ENCODE peak calls at places on chromosomes 13 and 19, in eight cellular contexts. E, A, Q, K, Y, X, O and H are unnamed samples.

GRCh38 chr13:109213714-109214113 is 572.7 kb downstream of the IRS2 start:
- DNase-seq in E (no peak), X (no peak), K (no peak), O (no peak), A (no peak), Y (no peak), Q (no peak), H (no peak)

GRCh38 chr13:73777134-73777533 is 357.1 kb downstream of the KLF12 start:
- DNase-seq in E (no peak), K (no peak), O (no peak), Y (no peak), A (no peak), Q (no peak), X (no peak), H (no peak)

GRCh38 chr19:15337202-15337601 is 4.9 kb upstream of the BRD4 start:
- DNase-seq in Y (no peak), A (no peak), X (no peak), K (no peak), Q (no peak), O (no peak), E (no peak), H (no peak)

GRCh38 chr13:44306401-44307192 is 67.0 kb upstream of the SERP2 start:
- DNase-seq in Q (no peak), E (peak), O (no peak), A (peak), X (no peak), Y (no peak), K (peak), H (peak)

GRCh38 chr13:57286511-57287098 is 119.6 kb downstream of the PRR20E start:
- DNase-seq in Q (no peak), Y (no peak), K (no peak), E (no peak), X (no peak), A (no peak), O (no peak), H (no peak)

GRCh38 chr13:39273953-39274352 is 235.7 kb downstream of the NHLRC3 start:
- DNase-seq in K (no peak), O (no peak), Q (no peak), E (no peak), X (no peak), Y (no peak), A (no peak), H (no peak)

GRCh38 chr13:85411608-85412007 is 387.6 kb downstream of the SLITRK6 start:
- DNase-seq in K (no peak), A (no peak), Y (no peak), O (no peak), Q (no peak), X (no peak), E (no peak), H (no peak)

GRCh38 chr13:46885018-46885417 is 11.8 kb downstream of the HTR2A start:
- DNase-seq in Q (no peak), O (no peak), E (no peak), Y (no peak), A (no peak), K (no peak), X (no peak), H (no peak)

GRCh38 chr13:45941261-45941660 is 89.7 kb upstream of the SIAH3 start:
- DNase-seq in K (no peak), X (no peak), E (no peak), O (no peak), Q (no peak), Y (no peak), A (no peak), H (no peak)

GRCh38 chr19:4660181-4660791 is 9.9 kb downstream of the MYDGF start:
- DNase-seq in X (peak), E (no peak), O (no peak), A (peak), Y (no peak), Q (no peak), K (no peak), H (no peak)

GRCh38 chr19:3849787-3850186 is 19.1 kb downstream of the ZFR2 start:
- DNase-seq in K (no peak), Y (no peak), X (peak), A (no peak), E (no peak), O (no peak), Q (no peak), H (no peak)

GRCh38 chr19:9406798-9407352 is 28.5 kb downstream of the ZNF266 start:
- DNase-seq in A (peak), E (peak), K (peak), Y (no peak), X (peak), Q (peak), O (peak), H (peak)

GRCh38 chr19:54532528-54532927 is 29.9 kb downstream of the LAIR2 start:
- DNase-seq in X (no peak), K (no peak), O (no peak), A (no peak), Y (no peak), Q (no peak), E (no peak), H (no peak)

GRCh38 chr13:79311456-79311855 is 94.6 kb downstream of the RBM26 start:
- DNase-seq in X (no peak), E (no peak), Y (no peak), K (no peak), A (no peak), Q (no peak), O (no peak), H (no peak)

GRCh38 chr13:47112900-47113299 is 216.0 kb upstream of the HTR2A start:
- DNase-seq in E (no peak), Q (no peak), Y (no peak), O (no peak), X (no peak), K (no peak), A (no peak), H (no peak)

GRCh38 chr13:101398191-101398590 is 18.1 kb downstream of the NALCN start:
- DNase-seq in O (no peak), Y (no peak), K (no peak), X (no peak), Q (no peak), A (no peak), E (no peak), H (no peak)

GRCh38 chr13:60583196-60583908 is 186.3 kb downstream of the TDRD3 start:
- DNase-seq in Y (no peak), A (no peak), K (no peak), O (no peak), Q (no peak), X (peak), E (no peak), H (no peak)

GRCh38 chr13:42575938-42576337 is 2.0 kb downstream of the TNFSF11 start:
- DNase-seq in Q (no peak), O (no peak), Y (no peak), A (no peak), K (no peak), E (no peak), X (no peak), H (no peak)

GRCh38 chr13:46274094-46274698 is 62.5 kb downstream of the LRRC63 start:
- DNase-seq in X (no peak), K (no peak), E (no peak), A (no peak), O (no peak), Y (no peak), Q (no peak), H (no peak)

GRCh38 chr19:12665281-12665573 is 1.3 kb downstream of the MAN2B1 start:
- DNase-seq in E (no peak), X (no peak), K (peak), Y (no peak), A (no peak), Q (peak), O (no peak), H (peak)

DNA sequence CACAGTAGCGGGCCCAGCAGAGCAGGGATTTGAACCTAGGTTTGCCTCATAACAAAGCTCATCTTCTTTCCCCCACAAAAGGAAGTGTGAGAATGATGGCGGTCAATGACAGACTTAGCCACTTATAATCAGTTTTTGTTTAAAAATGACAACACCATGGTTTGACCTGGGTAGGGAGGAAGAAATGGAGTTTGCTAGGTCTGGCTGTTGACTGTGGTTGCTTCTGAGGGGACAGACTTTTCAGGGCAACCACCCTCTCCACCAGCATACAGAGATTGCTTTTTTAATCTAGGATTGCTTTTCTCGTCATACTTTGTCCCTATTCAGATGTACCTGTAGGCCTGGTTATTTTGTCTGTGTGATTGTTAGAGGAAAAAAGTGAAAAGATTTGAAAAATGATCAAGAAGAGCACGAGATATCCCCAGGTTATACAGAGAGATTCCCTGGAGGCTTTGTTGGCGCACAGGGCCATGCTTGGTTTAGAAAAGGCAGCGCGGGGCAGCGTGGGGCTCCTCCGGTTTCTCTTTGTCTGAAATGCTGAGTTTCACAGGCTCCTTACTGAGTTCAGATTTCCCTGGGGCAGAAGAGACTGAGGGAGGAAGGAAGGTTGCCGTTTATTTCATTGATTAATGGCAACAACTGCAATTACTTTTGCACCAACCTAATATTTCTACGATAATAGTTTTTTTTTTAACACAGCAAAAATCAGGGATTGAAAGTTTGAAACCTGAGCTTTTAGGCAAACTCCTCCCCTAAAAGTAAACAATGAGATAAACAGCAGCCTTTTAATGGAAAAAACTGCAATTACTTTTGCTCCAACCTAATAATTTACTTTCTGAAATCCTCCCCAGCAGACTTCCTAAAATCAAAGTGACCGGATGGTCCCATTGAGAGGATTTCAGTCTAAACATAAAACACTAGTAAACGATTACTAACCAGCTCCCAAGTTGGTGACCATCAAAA is 97.0 kb upstream of the RNF113B start:
- DNase-seq in A (no peak), X (no peak), E (no peak), O (no peak), Q (no peak), Y (no peak), K (no peak), H (no peak)
- H3K27ac ChIP-seq in A (no peak), X (no peak), E (no peak), O (no peak), Q (no peak), Y (no peak), K (no peak), H (no peak)

DNA sequence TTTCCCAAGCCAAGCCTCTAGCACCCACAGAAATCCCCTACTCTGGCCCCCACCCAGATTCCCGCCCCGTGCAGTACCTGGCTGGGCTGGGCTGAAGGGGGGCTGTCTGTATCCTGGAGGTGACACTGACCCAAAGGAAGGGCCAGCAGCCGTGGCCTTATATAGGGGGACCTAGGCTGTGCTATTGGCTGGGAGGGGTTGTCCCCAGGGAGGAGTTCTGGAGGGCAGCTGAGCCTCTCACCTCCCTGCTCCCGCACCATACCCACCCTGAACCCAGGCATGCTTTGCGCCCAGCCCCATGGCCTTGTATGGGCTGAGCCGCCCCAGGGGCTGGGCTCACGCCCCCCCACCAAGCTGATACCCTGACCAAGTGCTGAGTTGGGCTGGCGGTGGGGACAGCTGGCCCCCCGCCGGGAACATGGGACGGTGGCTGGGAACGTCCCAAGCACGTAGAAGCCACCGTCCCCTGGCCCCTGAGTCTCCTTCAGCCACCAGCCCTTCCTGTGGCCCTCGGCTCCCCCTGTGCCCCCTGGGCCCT is at the start of gene CKM:
- DNase-seq in A (no peak), X (no peak), K (no peak), O (no peak), E (peak), Y (no peak), Q (no peak), H (peak)
- H3K27ac ChIP-seq in A (peak), X (no peak), K (no peak), O (no peak), E (peak), Y (no peak), Q (no peak), H (peak)

GRCh38 chr19:28494466-28494865 is 718.5 kb downstream of the UQCRFS1 start:
- DNase-seq in X (no peak), Y (no peak), K (no peak), O (no peak), A (peak), E (no peak), Q (no peak), H (no peak)
- H3K27ac ChIP-seq in X (no peak), Y (no peak), K (no peak), O (no peak), A (no peak), E (no peak), Q (no peak), H (no peak)

GRCh38 chr13:51286135-51287002 is 53.1 kb upstream of the SERPINE3 start:
- DNase-seq in K (peak), Y (peak), O (peak), X (peak), A (peak), E (peak), Q (peak), H (peak)

GRCh38 chr13:51282322-51282721 is 57.2 kb upstream of the SERPINE3 start:
- DNase-seq in K (no peak), E (no peak), A (peak), X (no peak), Q (no peak), O (no peak), Y (no peak), H (peak)

GRCh38 chr13:51280379-51280940 is 58.3 kb downstream of the FAM124A start:
- DNase-seq in A (peak), K (no peak), E (no peak), X (no peak), Y (no peak), O (no peak), Q (no peak), H (no peak)

GRCh38 chr13:51284339-51284738 is 55.2 kb upstream of the SERPINE3 start:
- DNase-seq in O (no peak), A (no peak), X (no peak), E (no peak), Q (no peak), Y (no peak), K (no peak), H (no peak)

DNA sequence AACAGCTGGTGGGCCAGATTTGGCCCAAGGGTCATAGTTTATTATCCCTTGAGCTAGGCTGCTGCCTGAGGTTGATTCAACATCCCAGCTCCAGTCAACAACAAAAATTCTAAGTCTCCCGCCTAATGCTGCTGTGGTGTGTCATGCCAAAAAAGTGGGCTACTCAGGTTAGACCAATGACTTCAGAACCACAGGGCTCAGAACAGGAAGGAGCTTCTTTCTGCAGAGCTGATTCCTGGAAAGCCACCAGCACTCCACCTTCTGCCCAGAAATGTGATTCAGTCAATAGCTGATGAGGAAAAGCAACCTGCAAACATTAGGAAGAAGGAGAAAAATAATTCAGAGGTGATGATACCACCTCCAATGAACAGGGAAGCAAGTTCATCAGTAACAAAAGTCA is 56.1 kb upstream of the SERPINE3 start:
- DNase-seq in X (no peak), K (no peak), Q (no peak), O (no peak), Y (no peak), A (no peak), E (no peak), H (no peak)
- H3K27ac ChIP-seq in X (no peak), K (no peak), Q (no peak), O (no peak), Y (no peak), A (no peak), E (no peak), H (peak)

GRCh38 chr13:93848247-93848646 is 621.6 kb downstream of the GPC6 start:
- DNase-seq in Q (no peak), Y (no peak), X (no peak), A (no peak), K (no peak), E (no peak), O (no peak), H (no peak)
- H3K27ac ChIP-seq in Q (no peak), Y (no peak), X (no peak), A (no peak), K (no peak), E (no peak), O (no peak), H (no peak)

GRCh38 chr13:99198630-99199029 is 2.0 kb upstream of the UBAC2 start:
- DNase-seq in Y (no peak), A (no peak), Q (no peak), X (no peak), O (no peak), E (no peak), K (no peak), H (no peak)
- H3K27ac ChIP-seq in Y (peak), A (no peak), Q (no peak), X (no peak), O (no peak), E (no peak), K (no peak), H (no peak)

GRCh38 chr13:110305949-110306339 is 1.0 kb downstream of the COL4A1 start:
- DNase-seq in E (no peak), X (no peak), K (no peak), O (no peak), Y (no peak), A (peak), Q (no peak), H (no peak)

GRCh38 chr13:110308377-110309158 is 1.5 kb downstream of the COL4A2 start:
- DNase-seq in A (peak), E (no peak), K (peak), Y (no peak), X (no peak), O (no peak), Q (no peak), H (no peak)

GRCh38 chr13:110306340-110306959 is 507 bp downstream of the COL4A1 start:
- DNase-seq in A (peak), X (no peak), Y (no peak), O (no peak), K (no peak), Q (no peak), E (no peak), H (no peak)

GRCh38 chr13:110307697-110308376 is 753 bp downstream of the COL4A2 start:
- DNase-seq in A (peak), Q (no peak), Y (no peak), E (no peak), O (no peak), X (no peak), K (peak), H (no peak)

DNA sequence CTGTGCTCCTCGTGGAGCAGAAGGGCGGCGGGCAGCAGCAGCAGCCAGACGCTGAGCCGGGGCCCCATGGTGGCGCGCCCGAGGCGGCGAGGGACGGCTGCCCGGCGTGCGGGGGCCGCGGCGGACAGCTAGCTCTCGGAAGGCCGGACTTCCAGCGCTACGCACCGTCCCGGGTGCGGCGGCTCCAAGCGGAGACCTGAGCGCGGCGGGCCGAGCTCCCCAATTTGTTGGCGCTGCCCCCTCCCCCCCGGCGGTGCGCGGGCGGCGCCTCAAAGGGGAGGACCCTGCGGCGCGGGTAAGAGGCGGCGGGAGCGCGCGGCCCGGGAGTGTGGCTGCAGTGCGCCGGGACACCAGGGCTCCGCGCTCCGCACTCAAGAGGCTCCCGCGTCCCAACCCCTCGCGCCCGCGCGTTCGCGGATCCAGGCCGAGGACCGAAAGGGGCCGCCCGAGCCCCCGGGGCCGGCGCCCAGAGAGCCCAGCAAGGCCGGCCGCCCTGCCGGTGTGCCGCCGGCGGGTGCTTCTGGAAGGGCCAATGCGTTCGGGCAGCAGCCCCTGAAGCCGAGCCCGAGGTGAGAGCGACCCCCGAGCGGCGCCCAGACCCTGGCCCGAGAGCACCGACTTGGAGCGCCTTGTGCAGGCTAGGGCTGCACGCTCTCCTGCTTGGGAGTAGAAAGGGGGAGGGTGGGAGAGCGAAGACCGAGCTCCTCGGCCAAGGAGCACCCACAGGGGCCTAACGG is at the start of the genes COL4A1 and COL4A2:
- DNase-seq in Y (peak), Q (no peak), K (no peak), E (peak), X (no peak), A (peak), O (peak), H (peak)
- H3K27ac ChIP-seq in Y (peak), Q (no peak), K (peak), E (peak), X (no peak), A (peak), O (peak), H (peak)